ENCODE peak calls at places on chromosomes 2 and 18, in four cellular contexts. Q, K, I and M are unnamed samples.
A peak's percentile ranks its signal among the peaks of the same experiment; 100 is the strongest.

GRCh38 chr2:145601306-145601925 is 1081.5 kb upstream of the ZEB2 start:
- DNase-seq in Q (no peak), I (no peak), K (no peak), M (no peak)

GRCh38 chr18:80023173-80023572 is 11.1 kb upstream of the RBFA start:
- DNase-seq in Q (no peak), K (no peak), I (no peak), M (no peak)

GRCh38 chr2:200944467-200945394 is 18.7 kb downstream of the ORC2 start:
- DNase-seq in Q (no peak), K (no peak), I (peak; percentile 95), M (peak; percentile 80)

GRCh38 chr2:128556633-128557032 is 238.0 kb upstream of the HS6ST1 start:
- DNase-seq in K (no peak), I (no peak), Q (no peak), M (no peak)

GRCh38 chr18:23356915-23357421 is 96.1 kb upstream of the RIOK3 start:
- DNase-seq in I (no peak), Q (no peak), K (no peak), M (peak; percentile 25)

GRCh38 chr2:11778923-11779757 is 32.7 kb downstream of the LPIN1 start:
- DNase-seq in I (peak; percentile 57), K (peak; percentile 86), Q (peak; percentile 50), M (peak; percentile 15)

GRCh38 chr2:8918412-8918811 is 81.0 kb upstream of the KIDINS220 start:
- DNase-seq in I (no peak), Q (no peak), K (no peak), M (no peak)

GRCh38 chr2:28951910-28952805 is 28.9 kb upstream of the TOGARAM2 start:
- DNase-seq in K (no peak), Q (no peak), I (peak; percentile 13), M (no peak)

GRCh38 chr2:181673178-181673577 is 7.1 kb downstream of the NEUROD1 start:
- DNase-seq in Q (peak; percentile 75), K (no peak), I (no peak), M (no peak)

GRCh38 chr2:220966636-220967035 is 605.5 kb downstream of the EPHA4 start:
- DNase-seq in K (no peak), I (peak; percentile 63), Q (no peak), M (peak; percentile 93)

GRCh38 chr18:8609711-8610441 is 639 bp downstream of the RAB12 start:
- DNase-seq in I (no peak), K (no peak), Q (no peak), M (no peak)

GRCh38 chr18:47898055-47898454 is 32.4 kb downstream of the SMAD2 start:
- DNase-seq in I (no peak), Q (no peak), K (no peak), M (no peak)